ENCODE peak calls at places on chromosome 22, in seven cellular contexts. F, U, S, T, Q, P and I are unnamed samples.

GRCh38 chr22:43618517-43618916 is 193.6 kb downstream of the EFCAB6 start:
- DNase-seq in F (no peak), U (no peak), S (no peak), T (peak), Q (no peak), P (no peak), I (no peak)

GRCh38 chr22:47366026-47366767 is 603.7 kb downstream of the TBC1D22A start:
- DNase-seq in F (no peak), U (no peak), S (no peak), T (no peak), Q (no peak), P (no peak), I (no peak)

GRCh38 chr22:29359469-29359868 is 28.9 kb downstream of the AP1B1 start:
- DNase-seq in F (peak), U (peak), S (no peak), T (no peak), Q (no peak), P (peak), I (peak)

GRCh38 chr22:38923463-38924196 is 33.8 kb upstream of the APOBEC3A start:
- DNase-seq in F (no peak), U (no peak), S (no peak), T (no peak), Q (no peak), P (peak), I (no peak)

GRCh38 chr22:31625661-31626426 is 36.2 kb downstream of the PISD start:
- DNase-seq in F (peak), U (peak), S (no peak), T (no peak), Q (no peak), P (peak), I (peak)

GRCh38 chr22:29352778-29353177 is 35.6 kb downstream of the AP1B1 start:
- DNase-seq in F (no peak), U (no peak), S (no peak), T (no peak), Q (no peak), P (no peak), I (no peak)

GRCh38 chr22:28207281-28208030 is 288.4 kb upstream of the PITPNB start:
- DNase-seq in F (no peak), U (no peak), S (no peak), T (no peak), Q (no peak), P (no peak), I (no peak)

GRCh38 chr22:40721266-40721665 is 42.0 kb downstream of the MCHR1 start:
- DNase-seq in F (no peak), U (peak), S (no peak), T (no peak), Q (no peak), P (no peak), I (no peak)

GRCh38 chr22:24982301-24983056 is 30.0 kb downstream of the KIAA1671 start:
- DNase-seq in F (no peak), U (no peak), S (no peak), T (no peak), Q (no peak), P (peak), I (no peak)

GRCh38 chr22:31829505-31829904 is 75.7 kb downstream of the DEPDC5 start:
- DNase-seq in F (no peak), U (no peak), S (no peak), T (no peak), Q (no peak), P (no peak), I (no peak)

GRCh38 chr22:41197808-41198585 is 7.1 kb upstream of the L3MBTL2 start:
- DNase-seq in F (peak), U (no peak), S (no peak), T (no peak), Q (peak), P (no peak), I (peak)

GRCh38 chr22:17998913-17999312 is 25.4 kb downstream of the MICAL3 start:
- DNase-seq in F (no peak), U (no peak), S (no peak), T (no peak), Q (no peak), P (no peak), I (no peak)

GRCh38 chr22:43297246-43298061 is 45.7 kb downstream of the SCUBE1 start:
- DNase-seq in F (no peak), U (no peak), S (no peak), T (no peak), Q (no peak), P (no peak), I (no peak)

GRCh38 chr22:24207264-24208011 is 26.2 kb downstream of the SUSD2 start:
- DNase-seq in F (no peak), U (no peak), S (no peak), T (no peak), Q (no peak), P (no peak), I (no peak)

GRCh38 chr22:49351761-49352221 is 475.9 kb downstream of the BRD1 start:
- DNase-seq in F (peak), U (no peak), S (no peak), T (no peak), Q (no peak), P (no peak), I (no peak)

GRCh38 chr22:42313804-42314581 is 43.5 kb upstream of the TCF20 start:
- DNase-seq in F (peak), U (peak), S (no peak), T (no peak), Q (no peak), P (no peak), I (peak)

GRCh38 chr22:26709617-26710390 is 52.4 kb downstream of the MIAT start:
- DNase-seq in F (no peak), U (no peak), S (no peak), T (no peak), Q (no peak), P (no peak), I (no peak)

GRCh38 chr22:23110190-23110921 is 31.4 kb downstream of the RSPH14 start:
- DNase-seq in F (no peak), U (no peak), S (no peak), T (no peak), Q (no peak), P (no peak), I (no peak)

GRCh38 chr22:37016134-37016910 is 2.9 kb downstream of the TST start:
- DNase-seq in F (no peak), U (no peak), S (no peak), T (no peak), Q (no peak), P (no peak), I (no peak)

GRCh38 chr22:49192180-49192856 is 635.4 kb downstream of the BRD1 start:
- DNase-seq in F (no peak), U (no peak), S (no peak), T (no peak), Q (no peak), P (no peak), I (no peak)

GRCh38 chr22:48719978-48720661 is 1107.6 kb downstream of the BRD1 start:
- DNase-seq in F (peak), U (no peak), S (no peak), T (no peak), Q (no peak), P (no peak), I (peak)

GRCh38 chr22:42269407-42270177 is 861 bp downstream of the TCF20 start:
- DNase-seq in F (peak), U (peak), S (no peak), T (no peak), Q (peak), P (peak), I (peak)

GRCh38 chr22:48772286-48772907 is 1055.3 kb downstream of the BRD1 start:
- DNase-seq in F (no peak), U (no peak), S (no peak), T (peak), Q (no peak), P (no peak), I (no peak)

GRCh38 chr22:35480627-35481565 is 59.7 kb upstream of the RASD2 start:
- DNase-seq in F (no peak), U (peak), S (no peak), T (no peak), Q (no peak), P (no peak), I (no peak)
- TF ChIP-seq CTCF in F (no peak), U (no peak), S (no peak), T (no peak), Q (no peak), P (no peak), I (no peak)

GRCh38 chr22:19991645-19992451 is 24.8 kb downstream of the ARVCF start:
- DNase-seq in F (no peak), U (no peak), S (no peak), T (no peak), Q (no peak), P (peak), I (no peak)
- TF ChIP-seq CTCF in F (no peak), U (no peak), S (no peak), T (no peak), Q (no peak), P (no peak), I (no peak)

GRCh38 chr22:34410111-34410510 is 489.8 kb upstream of the LARGE1 start:
- DNase-seq in F (no peak), U (no peak), S (no peak), T (no peak), Q (no peak), P (no peak), I (no peak)

GRCh38 chr22:34416321-34416900 is 496.1 kb upstream of the LARGE1 start:
- DNase-seq in F (no peak), U (no peak), S (no peak), T (peak), Q (no peak), P (no peak), I (no peak)

GRCh38 chr22:34414467-34415440 is 494.5 kb upstream of the LARGE1 start:
- DNase-seq in F (peak), U (peak), S (peak), T (peak), Q (no peak), P (no peak), I (peak)
- TF ChIP-seq CTCF in F (peak), U (peak), S (peak), T (no peak), Q (no peak), P (no peak), I (no peak)

GRCh38 chr22:50468626-50469025 is 6.2 kb downstream of the SBF1 start:
- DNase-seq in F (no peak), U (no peak), S (no peak), T (no peak), Q (no peak), P (no peak), I (no peak)

GRCh38 chr22:50471197-50471847 is 3.5 kb downstream of the SBF1 start:
- DNase-seq in F (no peak), U (no peak), S (no peak), T (no peak), Q (no peak), P (no peak), I (no peak)

GRCh38 chr22:50470491-50470890 is 4.3 kb downstream of the SBF1 start:
- DNase-seq in F (no peak), U (no peak), S (no peak), T (no peak), Q (no peak), P (no peak), I (no peak)

GRCh38 chr22:50467773-50468440 is 6.9 kb downstream of the SBF1 start:
- DNase-seq in F (no peak), U (no peak), S (no peak), T (no peak), Q (no peak), P (no peak), I (no peak)

DNA sequence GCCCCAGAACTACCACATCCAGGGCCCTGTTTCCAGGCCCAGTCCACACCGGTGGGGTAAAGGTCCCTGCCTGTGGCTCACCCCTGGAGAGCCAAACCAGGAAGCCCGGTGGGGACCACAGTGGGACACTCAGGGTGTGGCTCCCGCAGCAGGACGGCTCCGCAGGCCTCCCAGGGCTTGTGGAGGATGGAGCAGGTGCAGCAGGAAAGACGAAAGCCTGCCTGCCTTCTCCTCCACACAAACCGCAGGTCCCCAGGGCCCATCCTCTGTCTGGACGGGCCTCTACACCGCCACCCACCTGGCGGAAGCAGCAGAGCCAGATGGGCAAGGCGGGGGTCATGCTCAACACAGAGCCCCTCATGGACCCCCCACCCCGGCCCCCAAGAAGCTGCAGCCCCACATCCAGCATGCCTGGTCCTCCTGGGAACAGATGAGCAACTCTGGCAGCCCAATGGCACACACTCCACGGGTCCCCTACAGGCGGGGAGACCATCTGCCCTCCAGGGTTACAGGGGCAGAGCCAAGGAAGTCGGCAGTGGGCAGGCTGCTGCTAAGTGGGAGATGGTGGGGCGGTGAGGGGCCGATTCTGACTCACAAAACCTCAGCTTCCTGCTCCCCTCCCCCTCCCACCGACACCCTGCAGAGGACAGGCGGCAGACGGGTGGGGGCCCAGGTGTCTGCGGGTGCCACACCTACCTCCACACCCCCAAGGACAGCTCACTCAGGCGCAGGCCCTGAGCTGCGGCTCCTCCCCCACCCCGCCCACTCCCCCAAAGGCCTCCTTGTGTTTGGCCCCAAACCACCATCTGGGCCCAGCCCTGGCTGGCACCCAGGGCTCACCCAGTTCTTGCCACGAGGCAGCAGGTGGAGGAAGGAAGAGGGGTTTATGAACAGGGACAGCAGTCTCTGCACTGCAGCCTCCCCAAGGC is 5.2 kb downstream of the SBF1 start:
- DNase-seq in F (peak), U (peak), S (no peak), T (no peak), Q (peak), P (no peak), I (no peak)
- TF ChIP-seq CTCF in F (no peak), U (no peak), S (no peak), T (no peak), Q (peak), P (no peak), I (no peak)

DNA sequence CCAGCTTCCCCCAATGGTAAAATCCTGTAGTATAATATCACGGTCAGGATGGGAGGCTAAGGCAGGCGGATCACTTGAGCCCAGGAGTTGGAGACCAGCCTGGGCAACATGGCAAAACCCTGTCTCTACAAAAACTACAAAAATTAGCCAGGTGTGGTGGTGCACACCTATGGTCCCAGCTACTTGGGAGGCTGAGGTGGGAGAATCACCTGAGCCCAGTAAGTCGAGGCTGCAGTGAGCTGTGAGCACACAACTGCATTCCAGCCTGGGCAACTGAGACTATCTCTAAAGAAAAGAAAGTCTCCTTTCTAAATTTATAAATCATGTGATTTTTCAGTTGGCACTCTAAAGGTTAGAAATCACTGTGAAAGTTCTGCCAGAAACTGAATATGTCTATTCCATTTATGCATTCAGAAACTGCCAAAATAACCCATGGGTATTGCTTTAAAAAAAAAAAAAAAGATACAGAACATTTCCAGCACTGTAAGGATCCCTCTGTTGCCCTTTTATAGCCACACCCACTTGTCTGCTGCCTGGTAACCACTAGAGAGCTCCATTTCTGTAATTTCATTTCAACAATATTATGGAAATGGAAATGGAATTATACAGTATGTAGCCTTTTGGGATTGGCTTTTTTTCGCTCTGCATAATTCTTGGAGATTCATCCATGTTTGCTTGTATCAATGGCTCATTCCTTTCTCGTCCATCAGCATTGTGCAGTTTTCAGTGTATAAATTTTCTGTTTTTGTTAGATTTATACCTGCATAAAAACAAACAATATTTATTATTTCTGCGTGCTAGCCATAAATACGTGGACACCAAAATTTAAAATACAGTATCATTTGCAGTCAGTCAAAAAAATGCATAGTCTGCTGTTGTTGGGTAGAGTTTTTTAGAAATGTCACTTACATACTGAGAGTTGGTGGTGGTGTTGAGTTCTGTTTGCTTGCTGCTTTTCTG is 9.4 kb downstream of the CDC45 start:
- DNase-seq in F (no peak), U (no peak), S (no peak), T (no peak), Q (no peak), P (no peak), I (no peak)
- TF ChIP-seq CTCF in F (no peak), U (no peak), S (no peak), T (peak), Q (no peak), P (no peak), I (no peak)

GRCh38 chr22:44638966-44639739 is 62.9 kb upstream of the PRR5 start:
- DNase-seq in F (no peak), U (no peak), S (no peak), T (peak), Q (no peak), P (no peak), I (no peak)
- TF ChIP-seq CTCF in F (no peak), U (no peak), S (no peak), T (no peak), Q (no peak), P (no peak), I (no peak)

DNA sequence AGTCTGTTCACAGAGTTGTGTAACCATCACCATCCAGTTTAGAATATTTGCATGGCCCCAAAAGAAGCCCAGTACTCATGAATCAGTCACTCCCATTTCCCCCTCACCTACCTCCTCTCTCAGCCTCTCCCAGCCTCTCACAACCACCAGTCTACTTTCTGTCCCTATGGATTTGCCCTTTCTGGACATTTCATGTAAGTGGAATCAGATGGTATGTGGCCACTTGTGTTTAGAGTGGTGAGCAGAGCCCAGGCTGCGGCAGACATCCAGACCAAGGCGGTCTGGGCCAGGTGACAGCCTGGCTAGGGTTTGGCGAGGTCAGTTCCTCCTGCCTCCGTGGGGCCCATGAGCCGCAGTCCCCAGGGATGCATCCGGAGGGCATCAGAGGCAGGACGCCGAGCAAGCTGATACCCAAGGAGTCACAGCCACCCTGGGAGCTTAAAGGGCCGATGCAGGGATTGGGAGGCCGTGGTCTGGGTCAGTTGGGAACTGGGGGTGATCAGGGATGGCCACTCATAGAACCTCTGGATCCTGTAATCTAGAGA is 53.3 kb upstream of the CLDN5 start:
- DNase-seq in F (no peak), U (no peak), S (no peak), T (no peak), Q (no peak), P (no peak), I (no peak)
- TF ChIP-seq CTCF in F (no peak), U (no peak), S (no peak), T (no peak), Q (no peak), P (no peak), I (no peak)

DNA sequence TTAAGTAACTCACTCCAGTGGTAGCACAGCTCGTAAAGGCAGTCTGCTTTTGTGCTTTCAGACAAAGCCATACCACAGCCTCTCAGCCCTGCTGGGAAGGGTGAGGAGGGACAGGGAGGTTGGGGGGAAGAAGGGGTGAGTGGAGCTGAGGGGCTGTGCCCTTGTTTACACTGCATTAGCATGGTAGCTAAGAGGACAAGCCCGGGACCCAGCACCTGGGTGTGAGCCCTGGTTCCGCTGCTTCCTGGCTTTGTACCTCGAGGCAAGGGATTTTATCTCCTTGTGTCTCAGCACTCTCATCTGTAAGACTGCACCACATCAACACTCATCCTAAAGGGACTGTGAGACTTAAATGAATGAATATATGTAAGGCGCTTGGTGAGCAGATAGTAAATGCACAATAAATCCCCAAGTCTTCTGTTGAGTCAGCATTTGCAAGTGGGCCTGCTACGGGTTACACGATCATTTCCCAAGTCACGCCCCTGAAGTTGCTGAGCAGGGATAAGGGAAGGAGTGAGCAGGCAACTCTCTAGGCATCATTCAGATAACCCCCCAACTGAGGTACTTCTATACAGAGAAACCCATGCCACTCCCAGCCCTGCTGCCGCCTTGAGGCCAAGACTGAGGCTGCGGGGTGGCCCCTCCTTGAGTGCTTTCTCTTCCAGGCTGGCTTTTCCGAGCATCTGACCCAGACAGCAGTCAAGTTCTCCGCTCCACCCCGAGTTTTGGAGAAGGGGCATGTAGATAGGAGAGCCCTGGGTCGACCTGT is 7.5 kb downstream of the RASD2 start:
- DNase-seq in F (peak), U (no peak), S (no peak), T (no peak), Q (no peak), P (no peak), I (no peak)
- TF ChIP-seq CTCF in F (no peak), U (no peak), S (no peak), T (peak), Q (no peak), P (no peak), I (no peak)

GRCh38 chr22:45867906-45868555 is 108.9 kb downstream of the WNT7B start:
- DNase-seq in F (no peak), U (no peak), S (no peak), T (peak), Q (no peak), P (no peak), I (peak)

GRCh38 chr22:45866398-45867117 is 110.4 kb downstream of the WNT7B start:
- DNase-seq in F (peak), U (no peak), S (no peak), T (peak), Q (no peak), P (no peak), I (peak)

GRCh38 chr22:45868586-45869443 is 108.1 kb downstream of the WNT7B start:
- DNase-seq in F (no peak), U (no peak), S (no peak), T (peak), Q (no peak), P (no peak), I (no peak)

GRCh38 chr22:45865561-45866397 is 111.2 kb downstream of the WNT7B start:
- DNase-seq in F (peak), U (no peak), S (no peak), T (peak), Q (no peak), P (no peak), I (peak)

GRCh38 chr22:45867118-45867905 is 109.7 kb downstream of the WNT7B start:
- DNase-seq in F (peak), U (peak), S (no peak), T (peak), Q (no peak), P (no peak), I (peak)
- TF ChIP-seq CTCF in F (no peak), U (no peak), S (no peak), T (peak), Q (no peak), P (no peak), I (no peak)